ENCODE peak calls at places on chromosomes 16 and 17, in four cellular contexts. N is cardiac muscle cell, Q is uterus, J is H9. F is an unnamed sample.

GRCh38 chr16:27067138-27067537 is 411 bp downstream of the C16orf82 start:
- DNase-seq in N (peak; percentile 18), Q (no peak), J (peak; percentile 63), F (no peak)

GRCh38 chr16:4624827-4625616 is 396 bp downstream of the MGRN1 start:
- DNase-seq in N (peak; percentile 61), Q (peak; percentile 57), J (peak; percentile 77), F (no peak)

GRCh38 chr16:1492923-1493745 is at the start of gene TELO2:
- DNase-seq in N (peak; percentile 87), Q (peak; percentile 82), J (peak; percentile 77), F (peak; percentile 71)

GRCh38 chr17:47957591-47958490 is at the start of gene PRR15L:
- DNase-seq in N (no peak), Q (no peak), J (peak; percentile 84), F (no peak)

GRCh38 chr16:88469615-88470395 is 16.7 kb downstream of the ZFPM1 start:
- DNase-seq in N (no peak), Q (no peak), J (no peak), F (no peak)

GRCh38 chr17:80850817-80851216 is 140.8 kb upstream of the CHMP6 start:
- DNase-seq in N (no peak), Q (no peak), J (no peak), F (peak; percentile 77)

GRCh38 chr17:55398689-55399088 is 22.9 kb downstream of the MMD start:
- DNase-seq in N (peak; percentile 67), Q (no peak), J (no peak), F (no peak)

GRCh38 chr17:59785091-59785799 is 77.8 kb downstream of the VMP1 start:
- DNase-seq in N (no peak), Q (no peak), J (no peak), F (no peak)

GRCh38 chr17:73255671-73256181 is 6.0 kb downstream of the CPSF4L start:
- DNase-seq in N (peak; percentile 63), Q (peak; percentile 62), J (peak; percentile 85), F (no peak)

GRCh38 chr17:15414502-15415348 is 52.7 kb downstream of the CDRT4 start:
- DNase-seq in N (peak; percentile 70), Q (no peak), J (no peak), F (no peak)

GRCh38 chr17:44987194-44987882 is 19.2 kb upstream of the C1QL1 start:
- DNase-seq in N (peak; percentile 54), Q (no peak), J (peak; percentile 90), F (no peak)

GRCh38 chr17:51076821-51077220 is 43.8 kb downstream of the SPAG9 start:
- DNase-seq in N (no peak), Q (no peak), J (no peak), F (no peak)

GRCh38 chr17:36512641-36513040 is 22.0 kb downstream of the MYO19 start:
- DNase-seq in N (no peak), Q (no peak), J (no peak), F (no peak)

GRCh38 chr17:81508639-81509047 is 4.0 kb downstream of the ACTG1 start:
- DNase-seq in N (peak; percentile 66), Q (no peak), J (peak; percentile 68), F (peak; percentile 51)

GRCh38 chr17:1108560-1108809 is 71.3 kb downstream of the ABR start:
- DNase-seq in N (no peak), Q (peak; percentile 43), J (no peak), F (no peak)

GRCh38 chr16:77700846-77701245 is 21.5 kb upstream of the NUDT7 start:
- DNase-seq in N (no peak), Q (no peak), J (no peak), F (no peak)

GRCh38 chr16:23952128-23953041 is 116.6 kb downstream of the PRKCB start:
- DNase-seq in N (peak; percentile 39), Q (no peak), J (no peak), F (no peak)

DNA sequence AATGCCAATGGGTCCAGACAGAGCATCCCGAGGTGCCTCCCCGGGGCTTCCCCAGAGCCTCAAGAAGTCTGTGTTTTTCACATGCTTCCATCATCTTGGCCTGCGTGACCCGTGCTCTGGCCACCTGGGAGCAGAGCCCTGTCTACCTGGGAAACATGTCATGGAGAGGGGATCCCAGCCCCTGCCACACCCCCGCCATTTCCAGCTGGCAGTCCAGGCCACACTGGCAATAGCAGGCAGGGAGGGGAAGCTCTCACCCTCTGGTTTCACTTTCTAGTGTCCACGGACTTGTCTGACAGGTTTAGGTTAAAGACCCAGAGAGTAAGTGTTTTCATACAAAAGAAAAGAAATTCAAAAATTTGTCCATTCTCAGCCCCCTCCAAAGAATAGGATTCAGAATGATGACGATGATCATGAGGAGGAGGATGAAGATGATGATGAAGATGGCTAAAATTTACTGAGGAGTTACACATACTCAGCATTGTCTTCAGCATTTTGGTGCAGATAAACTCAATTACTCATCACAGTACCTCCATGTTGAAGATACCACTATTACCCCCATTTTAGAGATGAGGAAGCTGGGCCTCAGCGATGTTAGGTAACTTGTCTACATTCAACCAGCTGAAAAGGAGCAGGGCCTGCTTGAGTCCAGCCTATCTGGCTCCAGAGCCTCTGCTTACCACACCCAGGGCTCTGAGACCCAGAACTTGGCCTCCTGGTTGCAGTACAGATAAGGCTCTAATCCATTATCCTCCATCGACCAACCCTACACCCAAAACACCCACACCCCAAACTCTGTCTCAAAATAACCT is 9.2 kb downstream of the SMIM5 start:
- DNase-seq in N (no peak), Q (no peak), J (no peak), F (no peak)
- H3K27ac ChIP-seq in N (no peak overlapping the region), Q (no peak overlapping the region), J (no peak overlapping the region), F (no peak overlapping the region)

GRCh38 chr16:58733248-58733670 is 857 bp downstream of the GOT2 start:
- DNase-seq in N (no peak), Q (peak; percentile 16), J (no peak), F (no peak)
- H3K4me1 ChIP-seq in N (peaks cover 19% of the 10 kb centered on the region), Q (no peaks in the 10 kb centered on the region), J (peaks cover 3% of the 10 kb centered on the region), F (peaks cover 20% of the 10 kb centered on the region)

GRCh38 chr16:83517398-83517797 is 290.4 kb upstream of the HSBP1 start:
- DNase-seq in N (no peak), Q (no peak), J (no peak), F (no peak)

GRCh38 chr16:83508295-83508694 is 299.5 kb upstream of the HSBP1 start:
- DNase-seq in N (no peak), Q (no peak), J (no peak), F (no peak)

GRCh38 chr16:83515395-83515794 is 292.4 kb upstream of the HSBP1 start:
- DNase-seq in N (no peak), Q (no peak), J (no peak), F (no peak)

GRCh38 chr16:83510906-83511305 is 296.9 kb upstream of the HSBP1 start:
- DNase-seq in N (no peak), Q (no peak), J (no peak), F (no peak)

GRCh38 chr16:83513006-83513755 is 294.6 kb upstream of the HSBP1 start:
- DNase-seq in N (no peak), Q (no peak), J (no peak), F (no peak)
- TF ChIP-seq CTCF in N (no peak), Q (no peak), J (no peak), F (no peak)

DNA sequence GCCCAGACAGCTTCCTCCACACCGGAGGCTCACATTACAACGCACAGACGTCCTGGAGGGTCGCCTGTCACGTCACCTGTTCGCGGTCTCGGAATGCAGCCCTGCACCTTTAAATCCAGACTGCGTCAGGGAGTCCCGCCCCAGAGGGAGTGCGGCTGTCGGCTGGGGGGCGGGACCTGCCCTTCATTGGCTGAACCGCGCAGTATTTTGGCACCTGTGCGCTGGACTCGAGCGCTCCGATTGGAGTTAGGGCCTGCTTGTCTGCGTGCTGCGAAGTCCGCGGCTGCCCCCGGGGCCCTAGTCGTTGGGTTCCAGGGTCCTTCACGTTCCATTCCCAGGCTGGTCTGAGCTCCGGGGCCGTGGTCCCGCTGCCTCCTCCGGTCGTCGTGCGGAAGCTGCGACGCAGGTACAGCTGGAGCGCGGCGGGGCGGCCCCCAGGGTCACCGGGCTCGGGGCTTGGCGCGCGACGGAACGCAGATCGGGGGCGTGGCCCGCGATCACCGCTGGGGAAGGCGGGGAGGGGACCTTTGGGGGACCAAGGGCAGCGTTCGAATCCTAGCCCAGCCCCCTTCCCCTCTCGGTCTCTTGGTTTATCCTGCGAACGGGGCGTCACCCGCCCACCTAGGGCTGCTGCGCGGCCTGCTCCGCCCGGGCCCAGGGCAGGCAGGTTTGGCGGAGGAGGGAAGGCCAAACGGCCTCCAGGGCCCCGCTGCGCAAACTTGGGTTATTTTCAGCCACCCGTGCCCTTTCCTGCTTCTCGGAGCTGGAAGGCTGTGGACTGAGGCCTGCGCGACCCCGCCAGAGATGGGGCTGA is at the start of gene MIEF2:
- DNase-seq in N (peak; percentile 97), Q (peak; percentile 95), J (peak; percentile 100), F (peak; percentile 97)
- H3K27ac ChIP-seq in N (peak within 1 kb of the TSS; percentile 95), Q (peak within 1 kb of the TSS; percentile 93), J (no peak within 1 kb of the TSS), F (peak within 1 kb of the TSS; percentile 94)

DNA sequence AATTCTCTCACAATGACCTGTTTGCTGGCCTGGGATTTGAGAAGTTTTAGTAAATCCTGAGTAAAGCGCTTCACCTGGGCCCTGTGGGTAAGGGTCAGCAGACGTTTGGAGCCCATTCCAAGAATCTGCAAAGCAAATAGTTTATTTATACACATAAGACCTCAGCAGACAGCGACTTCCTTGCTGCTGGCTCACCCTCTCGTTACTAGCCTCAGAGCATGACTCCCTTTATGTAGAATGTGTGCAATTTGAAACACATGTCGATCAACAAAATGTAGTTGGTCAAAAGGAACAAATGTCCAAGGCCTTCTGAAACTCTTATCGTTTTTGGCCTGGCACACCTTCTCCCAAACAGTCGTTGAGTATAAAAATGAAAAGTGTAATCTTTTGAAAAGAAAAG is 31.3 kb downstream of the MARF1 start:
- DNase-seq in N (no peak), Q (no peak), J (no peak), F (no peak)
- H3K4me1 ChIP-seq in N (no peaks in the 10 kb centered on the region), Q (no peaks in the 10 kb centered on the region), J (no peaks in the 10 kb centered on the region), F (peaks cover 13% of the 10 kb centered on the region)

GRCh38 chr16:85102106-85102630 is 10.1 kb downstream of the CIBAR2 start:
- DNase-seq in N (no peak), Q (no peak), J (no peak), F (no peak)
- TF ChIP-seq CTCF in N (no peak), Q (no peak), J (no peak), F (no peak)

GRCh38 chr16:11560701-11561439 is 25.8 kb downstream of the LITAF start:
- DNase-seq in N (no peak), Q (peak; percentile 63), J (no peak), F (no peak)
- H3K27ac ChIP-seq in N (no peak overlapping the region), Q (peak overlapping the region; percentile 81), J (no peak overlapping the region), F (peak overlapping the region; percentile 57)

GRCh38 chr17:39222866-39223834 is 2.6 kb downstream of the STAC2 start:
- DNase-seq in N (no peak), Q (no peak), J (no peak), F (no peak)
- H3K4me1 ChIP-seq in N (peaks cover 11% of the 10 kb centered on the region), Q (no peaks in the 10 kb centered on the region), J (no peaks in the 10 kb centered on the region), F (no peaks in the 10 kb centered on the region)

F was measured in RWPE2.